ENCODE peak calls at places on chromosomes 6 and 20, in seven cellular contexts. V is IMR-90, R is mesendoderm, M is neuronal stem cell, Y is trophoblast cell, A is mesenchymal stem cell, Q is H1. H is an unnamed sample.

GRCh38 chr6:132819405-132820145 is 5.2 kb downstream of the RPS12 start:
- DNase-seq in V (peak; percentile 51), R (no peak), M (no peak), Y (peak; percentile 65), A (peak; percentile 13), Q (no peak), H (no peak)

GRCh38 chr20:730005-730404 is 38.3 kb downstream of the SLC52A3 start:
- DNase-seq in V (no peak), R (no peak), M (no peak), Y (no peak), A (no peak), Q (no peak), H (no peak)

GRCh38 chr20:32580970-32581838 is 3.9 kb downstream of the NOL4L start:
- DNase-seq in V (no peak), R (no peak), M (no peak), Y (no peak), A (peak; percentile 48), Q (no peak), H (no peak)

GRCh38 chr6:79421707-79422484 is 115.3 kb downstream of the LCA5 start:
- DNase-seq in V (peak; percentile 92), R (no peak), M (no peak), Y (peak; percentile 52), A (peak; percentile 93), Q (no peak), H (no peak)

GRCh38 chr6:89610149-89610642 is 28.4 kb downstream of the LYRM2 start:
- DNase-seq in V (peak; percentile 12), R (peak; percentile 61), M (peak; percentile 33), Y (peak; percentile 92), A (peak; percentile 59), Q (peak; percentile 90), H (peak; percentile 66)

GRCh38 chr20:31713312-31714049 is 9.2 kb downstream of the BCL2L1 start:
- DNase-seq in V (peak; percentile 91), R (peak; percentile 90), M (no peak), Y (peak; percentile 32), A (peak; percentile 94), Q (no peak), H (peak; percentile 56)

GRCh38 chr6:42352856-42353564 is 98.7 kb downstream of the TRERF1 start:
- DNase-seq in V (peak; percentile 90), R (no peak), M (no peak), Y (no peak), A (no peak), Q (no peak), H (no peak)

GRCh38 chr20:57544838-57545564 is 15.9 kb upstream of the PCK1 start:
- DNase-seq in V (no peak), R (no peak), M (no peak), Y (no peak), A (no peak), Q (no peak), H (no peak)

GRCh38 chr20:19832875-19833274 is 74.8 kb downstream of the RIN2 start:
- DNase-seq in V (no peak), R (no peak), M (no peak), Y (no peak), A (no peak), Q (no peak), H (no peak)

GRCh38 chr6:38973178-38974057 is 75.2 kb upstream of the GLP1R start:
- DNase-seq in V (peak; percentile 79), R (peak; percentile 68), M (no peak), Y (peak; percentile 58), A (peak; percentile 66), Q (no peak), H (no peak)

GRCh38 chr6:135522975-135523692 is 25.6 kb upstream of the AHI1 start:
- DNase-seq in V (peak; percentile 87), R (no peak), M (no peak), Y (peak; percentile 89), A (peak; percentile 88), Q (no peak), H (no peak)

GRCh38 chr6:31092769-31093505 is 19.4 kb downstream of the C6orf15 start:
- DNase-seq in V (no peak), R (no peak), M (no peak), Y (peak; percentile 77), A (peak; percentile 57), Q (no peak), H (no peak)

GRCh38 chr6:32794510-32794909 is 22.3 kb downstream of the HLA-DOB start:
- DNase-seq in V (no peak), R (no peak), M (no peak), Y (no peak), A (no peak), Q (no peak), H (no peak)

GRCh38 chr6:98779618-98780017 is 54.8 kb upstream of the POU3F2 start:
- DNase-seq in V (no peak), R (no peak), M (no peak), Y (no peak), A (no peak), Q (no peak), H (no peak)

GRCh38 chr20:5822569-5822968 is 72.4 kb downstream of the SHLD1 start:
- DNase-seq in V (no peak), R (no peak), M (no peak), Y (no peak), A (no peak), Q (no peak), H (no peak)

GRCh38 chr20:58146081-58146734 is 82.2 kb downstream of the ANKRD60 start:
- DNase-seq in V (no peak), R (no peak), M (no peak), Y (no peak), A (no peak), Q (no peak), H (no peak)

GRCh38 chr6:33709605-33710295 is 1.8 kb downstream of the UQCC2 start:
- DNase-seq in V (no peak), R (no peak), M (no peak), Y (no peak), A (no peak), Q (no peak), H (no peak)

GRCh38 chr20:32535953-32536823 is 48.9 kb downstream of the NOL4L start:
- DNase-seq in V (peak; percentile 6), R (peak; percentile 97), M (peak; percentile 87), Y (peak; percentile 52), A (no peak), Q (peak; percentile 74), H (peak; percentile 82)

DNA sequence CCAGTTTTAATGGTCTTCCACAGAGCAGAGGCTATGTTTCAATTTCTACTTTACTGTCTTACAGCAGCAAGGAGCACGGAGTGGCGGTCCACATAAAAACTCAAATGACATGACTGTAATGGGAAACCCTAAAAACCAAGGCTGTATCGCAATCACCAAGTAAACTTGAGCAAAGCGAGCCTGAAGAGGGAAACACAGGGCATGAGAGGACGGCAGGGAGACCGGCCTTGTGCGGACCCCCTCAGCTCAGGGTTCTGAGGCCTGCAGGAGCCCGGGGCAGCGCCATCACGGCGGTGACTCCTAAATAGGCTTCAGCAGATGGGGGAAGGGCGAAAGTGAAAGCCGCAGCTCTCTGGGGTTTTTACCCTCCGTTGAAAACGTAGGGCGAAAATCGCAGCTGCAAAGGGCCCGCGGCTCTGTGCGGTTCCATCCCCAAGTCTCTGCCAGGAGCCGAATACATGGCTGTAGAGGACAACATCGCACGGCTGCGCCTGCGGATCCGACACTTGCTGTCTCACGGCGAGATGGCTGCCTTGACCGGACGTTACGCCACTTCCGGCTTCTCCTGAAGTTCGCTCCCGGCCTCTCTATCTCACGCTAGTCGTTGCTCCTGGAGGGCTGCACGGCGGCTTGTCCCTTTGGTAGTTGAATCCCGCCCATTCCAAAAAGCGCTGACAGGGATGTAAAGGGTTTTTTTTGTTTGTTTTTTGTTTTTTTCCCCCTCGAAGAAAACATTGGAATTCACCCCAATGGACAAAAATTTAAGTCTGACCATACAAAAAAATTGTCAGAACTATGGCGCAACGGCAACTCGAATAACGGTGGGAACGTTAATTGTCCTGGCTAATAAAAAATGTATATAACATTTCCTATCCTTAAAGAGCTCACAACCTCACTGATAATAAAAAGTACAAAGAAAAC is at the start of gene PSMB1:
- DNase-seq in V (peak; percentile 96), R (peak; percentile 98), M (peak; percentile 92), Y (peak; percentile 96), A (peak; percentile 98), Q (peak; percentile 89), H (peak; percentile 95)
- H2AK5ac ChIP-seq in V (peak within 1 kb of the TSS; percentile 75), R (no peak within 1 kb of the TSS), M (no peak within 1 kb of the TSS), Y (peak within 1 kb of the TSS; percentile 57), A (peak within 1 kb of the TSS; percentile 51), Q (no peak within 1 kb of the TSS), H (no peak within 1 kb of the TSS)

DNA sequence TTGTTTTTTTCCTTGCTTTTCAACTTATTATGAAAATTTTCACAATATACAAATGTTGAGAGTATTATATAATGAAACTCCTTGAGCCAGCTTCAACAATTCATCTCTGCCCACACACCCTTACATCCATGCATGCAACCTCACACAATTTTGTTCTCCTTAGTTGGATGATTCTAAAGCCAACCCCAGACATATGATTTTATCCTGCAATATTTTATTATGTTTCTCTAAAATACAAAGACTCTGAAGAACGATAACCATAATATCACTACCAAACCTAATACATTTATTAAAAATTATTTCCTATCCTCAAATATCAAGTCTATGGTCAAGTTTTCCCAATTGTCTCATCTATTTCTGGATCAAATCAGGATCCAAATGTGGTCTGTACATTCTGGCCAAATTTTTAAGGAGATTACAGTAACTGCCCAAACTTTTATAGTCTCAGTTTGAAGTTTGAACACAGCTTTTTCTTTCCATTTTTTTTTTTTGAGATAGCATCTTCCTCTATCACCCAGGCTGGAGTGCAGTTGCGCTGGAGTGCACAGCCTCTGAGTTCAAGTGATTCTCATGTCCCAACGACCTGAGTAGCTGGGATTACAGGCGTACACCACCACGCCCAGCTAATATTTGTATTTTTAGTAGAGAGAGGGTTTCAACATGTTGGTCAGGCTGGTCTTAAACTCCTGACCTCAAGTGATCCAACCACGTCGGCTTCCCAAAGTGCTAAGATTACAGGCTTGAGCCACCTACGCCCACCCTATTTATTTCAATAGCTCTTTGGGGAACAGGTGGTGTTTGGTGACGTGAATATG is 85.1 kb upstream of the CARMIL1 start:
- DNase-seq in V (no peak), R (no peak), M (no peak), Y (no peak), A (no peak), Q (no peak), H (no peak)
- H4K8ac ChIP-seq in V (peak overlapping the region; percentile 91), R (no peak overlapping the region), M (no peak overlapping the region), Y (no peak overlapping the region), A (peak overlapping the region; percentile 27), Q (no peak overlapping the region), H (no peak overlapping the region)

GRCh38 chr6:53974941-53975340 is 136.3 kb upstream of the MLIP start:
- DNase-seq in V (no peak), R (no peak), M (no peak), Y (no peak), A (no peak), Q (no peak), H (no peak)
- H3K4me1 ChIP-seq in V (no peaks in the 10 kb centered on the region), R (no peaks in the 10 kb centered on the region), M (no peaks in the 10 kb centered on the region), Y (no peaks in the 10 kb centered on the region), A (peaks cover 8% of the 10 kb centered on the region), Q (no peaks in the 10 kb centered on the region), H (peaks cover 7% of the 10 kb centered on the region)

DNA sequence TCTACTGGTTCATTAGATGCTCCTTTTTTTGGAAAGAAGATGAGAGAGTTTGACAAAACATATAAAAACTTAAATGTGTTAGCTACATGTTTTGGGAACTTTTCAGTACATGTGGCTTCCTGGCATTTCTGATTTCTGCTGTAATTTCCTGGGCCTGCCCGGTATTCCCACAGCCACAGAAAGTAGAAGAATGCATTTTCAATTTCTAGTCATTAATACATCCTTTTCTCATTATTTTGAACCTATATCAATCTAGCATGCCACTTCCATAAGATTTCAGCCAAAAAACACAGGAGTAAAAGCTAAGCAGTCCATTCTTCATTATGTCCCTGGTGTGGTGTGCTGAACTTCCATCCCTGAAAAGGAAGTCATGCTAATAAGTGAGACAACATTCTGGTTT is 198.3 kb downstream of the WDR27 start:
- DNase-seq in V (no peak), R (no peak), M (no peak), Y (no peak), A (no peak), Q (no peak), H (no peak)
- H2AK5ac ChIP-seq in V (no peak overlapping the region), R (no peak overlapping the region), M (no peak overlapping the region), Y (no peak overlapping the region), A (no peak overlapping the region), Q (no peak overlapping the region), H (no peak overlapping the region)

H was measured in H9.